ENCODE peak calls at places on chromosomes 5 and 9, in five cellular contexts. I is body of pancreas, F is AG09309, A is kidney epithelial cell, L is endothelial cell of umbilical vein. T is an unnamed sample.

GRCh38 chr9:73565026-73565425 is 413.4 kb downstream of the ANXA1 start:
- DNase-seq in I (no peak), F (no peak), A (no peak), L (no peak), T (peak)

GRCh38 chr9:21481470-21482057 is 549 bp downstream of the IFNE start:
- DNase-seq in I (no peak), F (no peak), A (no peak), L (peak), T (no peak)

GRCh38 chr5:168291281-168291960 is at the start of gene WWC1:
- DNase-seq in I (peak), F (no peak), A (no peak), L (no peak), T (no peak)

GRCh38 chr5:173495225-173495904 is 121.1 kb downstream of the BOD1 start:
- DNase-seq in I (no peak), F (no peak), A (no peak), L (no peak), T (no peak)

GRCh38 chr9:134966270-134966669 is 48.6 kb upstream of the FCN1 start:
- DNase-seq in I (no peak), F (no peak), A (no peak), L (no peak), T (no peak)

GRCh38 chr9:33159760-33160127 is 7.4 kb downstream of the B4GALT1 start:
- DNase-seq in I (no peak), F (no peak), A (no peak), L (peak), T (no peak)

GRCh38 chr9:134403682-134404301 is 77.5 kb downstream of the RXRA start:
- DNase-seq in I (peak), F (peak), A (no peak), L (peak), T (no peak)

GRCh38 chr5:73118331-73119011 is 1.9 kb upstream of the TMEM171 start:
- DNase-seq in I (no peak), F (no peak), A (no peak), L (no peak), T (no peak)

GRCh38 chr9:98142925-98143481 is 24.0 kb upstream of the TRIM14 start:
- DNase-seq in I (no peak), F (no peak), A (no peak), L (no peak), T (no peak)

GRCh38 chr9:124598048-124598447 is 90.8 kb upstream of the NR5A1 start:
- DNase-seq in I (no peak), F (no peak), A (no peak), L (no peak), T (no peak)

GRCh38 chr9:16312116-16312515 is 558.4 kb downstream of the BNC2 start:
- DNase-seq in I (no peak), F (no peak), A (no peak), L (no peak), T (no peak)

GRCh38 chr9:18274693-18275092 is 199.3 kb upstream of the ADAMTSL1 start:
- DNase-seq in I (no peak), F (no peak), A (no peak), L (peak), T (peak)

GRCh38 chr5:149605998-149606721 is 24.9 kb downstream of the ARHGEF37 start:
- DNase-seq in I (no peak), F (peak), A (peak), L (no peak), T (no peak)

GRCh38 chr5:90940227-90940995 is 381.8 kb downstream of the ADGRV1 start:
- DNase-seq in I (no peak), F (no peak), A (no peak), L (peak), T (no peak)

GRCh38 chr9:124617477-124618141 is 110.4 kb upstream of the NR5A1 start:
- DNase-seq in I (peak), F (peak), A (no peak), L (peak), T (no peak)

GRCh38 chr9:122219856-122220672 is 8.7 kb downstream of the LHX6 start:
- DNase-seq in I (no peak), F (no peak), A (no peak), L (no peak), T (no peak)
- H3K4me3 ChIP-seq in I (no peak), F (no peak), A (no peak), L (no peak), T (no peak)

GRCh38 chr5:170892201-170892600 is 30.4 kb downstream of the RANBP17 start:
- DNase-seq in I (no peak), F (no peak), A (no peak), L (peak), T (no peak)

DNA sequence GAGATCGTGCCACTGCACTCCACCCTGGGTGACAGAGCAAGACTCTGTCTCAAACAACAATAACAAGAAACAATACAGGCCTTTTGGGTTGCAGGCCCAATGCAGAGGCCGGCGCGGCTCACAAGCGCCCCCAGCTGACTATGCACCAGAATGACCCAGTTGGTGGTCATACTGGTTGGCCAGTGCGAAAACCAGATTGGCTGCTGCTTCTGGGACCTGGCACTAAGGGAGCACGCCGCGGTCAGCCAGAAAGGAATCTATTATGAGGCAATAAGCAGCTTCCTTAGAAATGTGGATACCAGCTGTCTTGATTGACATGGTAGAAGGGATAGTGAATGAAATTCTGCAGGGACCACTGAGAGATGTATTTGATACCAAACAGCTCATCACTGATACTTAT is 35.0 kb downstream of the RANBP17 start:
- DNase-seq in I (peak), F (no peak), A (no peak), L (peak), T (no peak)
- TF ChIP-seq CTCF in I (peak), F (peak), A (no peak), L (peak), T (peak)

GRCh38 chr9:122227576-122227903 is 1.2 kb downstream of the LHX6 start:
- DNase-seq in I (no peak), F (no peak), A (no peak), L (no peak), T (no peak)
- H3K4me3 ChIP-seq in I (no peak), F (no peak), A (no peak), L (peak), T (no peak)

DNA sequence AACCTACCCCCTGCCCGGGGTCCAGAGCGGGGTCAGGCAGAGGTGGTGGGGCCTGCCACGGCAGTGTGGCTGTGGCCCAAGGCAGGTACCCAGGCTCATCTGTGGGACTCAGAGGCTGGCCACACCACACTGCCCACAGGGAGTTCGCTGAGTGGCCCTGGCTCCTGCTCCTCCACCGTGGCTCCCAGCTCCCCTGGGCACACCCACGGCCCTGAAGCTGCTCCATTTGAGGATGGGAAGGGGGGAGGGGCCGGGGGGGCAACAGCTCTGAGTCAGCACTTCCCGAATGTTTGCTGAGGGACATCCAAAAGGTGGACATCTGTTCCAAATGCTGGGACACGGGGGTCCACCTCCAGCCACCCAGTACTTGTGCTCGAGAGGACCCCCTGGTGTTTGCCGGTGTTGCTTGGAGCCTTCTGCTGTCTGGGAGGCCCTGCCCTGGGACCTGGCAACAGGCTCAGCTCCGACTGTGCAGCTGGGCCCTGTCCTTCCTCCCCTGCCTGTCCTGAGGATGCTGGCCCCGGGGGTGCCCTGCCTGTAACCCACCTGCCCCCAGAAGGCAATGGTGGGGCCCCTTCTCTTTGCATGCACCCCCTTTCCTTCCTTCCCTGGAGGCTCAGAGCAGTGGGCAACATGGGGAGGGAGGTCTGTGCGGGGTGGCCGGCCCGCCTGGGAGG is 2.5 kb upstream of the NRARP start:
- DNase-seq in I (no peak), F (no peak), A (no peak), L (no peak), T (no peak)
- TF ChIP-seq CTCF in I (no peak), F (no peak), A (peak), L (peak), T (peak)

GRCh38 chr5:143398053-143398355 is 5.5 kb downstream of the NR3C1 start:
- DNase-seq in I (no peak), F (no peak), A (no peak), L (peak), T (no peak)

GRCh38 chr5:143398451-143399237 is 4.8 kb downstream of the NR3C1 start:
- DNase-seq in I (no peak), F (no peak), A (no peak), L (peak), T (no peak)

GRCh38 chr5:143395638-143396352 is 7.7 kb downstream of the NR3C1 start:
- DNase-seq in I (no peak), F (no peak), A (no peak), L (no peak), T (no peak)

GRCh38 chr5:143397302-143398052 is 6.0 kb downstream of the NR3C1 start:
- DNase-seq in I (no peak), F (no peak), A (no peak), L (peak), T (no peak)

GRCh38 chr5:143396353-143396940 is 7.0 kb downstream of the NR3C1 start:
- DNase-seq in I (no peak), F (no peak), A (no peak), L (peak), T (no peak)
- H3K4me3 ChIP-seq in I (no peak), F (no peak), A (no peak), L (peak), T (no peak)

GRCh38 chr9:125749951-125750655 is 2.9 kb downstream of the PBX3 start:
- DNase-seq in I (no peak), F (no peak), A (no peak), L (peak), T (no peak)
- TF ChIP-seq CTCF in I (no peak), F (no peak), A (no peak), L (no peak), T (no peak)

T was measured in retinal pigment epithelial cell.